ENCODE peak calls at places on chromosomes 1 and 21, in eight cellular contexts. Z, X, Y, N, H, G, T and P are unnamed samples.

GRCh38 chr1:175637917-175638316 is 105.5 kb downstream of the TNR start:
- DNase-seq in Z (no peak), X (no peak), Y (no peak), N (no peak), H (no peak), G (no peak), T (no peak), P (no peak)

GRCh38 chr1:94013331-94013925 is 104.2 kb upstream of the GCLM start:
- DNase-seq in Z (no peak), X (no peak), Y (no peak), N (no peak), H (no peak), G (no peak), T (no peak), P (no peak)

GRCh38 chr1:163337631-163338030 is 15.9 kb downstream of the NUF2 start:
- DNase-seq in Z (no peak), X (no peak), Y (no peak), N (no peak), H (no peak), G (no peak), T (no peak), P (no peak)

GRCh38 chr1:225709101-225709500 is 56.2 kb upstream of the ENAH start:
- DNase-seq in Z (no peak), X (peak; percentile 87), Y (no peak), N (no peak), H (no peak), G (no peak), T (no peak), P (no peak)

GRCh38 chr1:187648091-187648490 is 819.3 kb downstream of the PLA2G4A start:
- DNase-seq in Z (no peak), X (peak; percentile 29), Y (no peak), N (no peak), H (no peak), G (no peak), T (no peak), P (no peak)

GRCh38 chr21:43603641-43604504 is 55.4 kb downstream of the HSF2BP start:
- DNase-seq in Z (no peak), X (no peak), Y (no peak), N (no peak), H (no peak), G (no peak), T (no peak), P (no peak)

GRCh38 chr1:163796394-163796821 is 474.7 kb downstream of the NUF2 start:
- DNase-seq in Z (peak; percentile 14), X (peak; percentile 74), Y (no peak), N (no peak), H (no peak), G (no peak), T (no peak), P (no peak)

GRCh38 chr1:231964241-231964640 is 337.7 kb downstream of the DISC1 start:
- DNase-seq in Z (no peak), X (no peak), Y (no peak), N (no peak), H (no peak), G (no peak), T (no peak), P (no peak)

GRCh38 chr1:19769211-19769932 is 30.3 kb downstream of the TMCO4 start:
- DNase-seq in Z (no peak), X (no peak), Y (no peak), N (no peak), H (no peak), G (no peak), T (no peak), P (no peak)

GRCh38 chr1:247576514-247576913 is 11.6 kb upstream of the OR2G2 start:
- DNase-seq in Z (no peak), X (peak; percentile 5), Y (no peak), N (no peak), H (no peak), G (no peak), T (peak; percentile 4), P (no peak)

GRCh38 chr1:177783052-177783451 is 186.8 kb downstream of the SEC16B start:
- DNase-seq in Z (no peak), X (no peak), Y (no peak), N (no peak), H (no peak), G (no peak), T (no peak), P (no peak)

GRCh38 chr1:24022611-24023359 is 42.7 kb upstream of the SRSF10 start:
- DNase-seq in Z (no peak), X (peak; percentile 79), Y (no peak), N (no peak), H (no peak), G (no peak), T (no peak), P (no peak)

GRCh38 chr1:24027838-24028468 is 47.8 kb upstream of the SRSF10 start:
- DNase-seq in Z (no peak), X (peak; percentile 61), Y (no peak), N (no peak), H (no peak), G (no peak), T (peak; percentile 48), P (no peak)
- TF ChIP-seq CTCF in Z (peak; percentile 27), X (peak; percentile 52), Y (peak; percentile 70), N (no peak), H (peak; percentile 34), G (peak; percentile 50), T (peak; percentile 70), P (peak; percentile 30)

DNA sequence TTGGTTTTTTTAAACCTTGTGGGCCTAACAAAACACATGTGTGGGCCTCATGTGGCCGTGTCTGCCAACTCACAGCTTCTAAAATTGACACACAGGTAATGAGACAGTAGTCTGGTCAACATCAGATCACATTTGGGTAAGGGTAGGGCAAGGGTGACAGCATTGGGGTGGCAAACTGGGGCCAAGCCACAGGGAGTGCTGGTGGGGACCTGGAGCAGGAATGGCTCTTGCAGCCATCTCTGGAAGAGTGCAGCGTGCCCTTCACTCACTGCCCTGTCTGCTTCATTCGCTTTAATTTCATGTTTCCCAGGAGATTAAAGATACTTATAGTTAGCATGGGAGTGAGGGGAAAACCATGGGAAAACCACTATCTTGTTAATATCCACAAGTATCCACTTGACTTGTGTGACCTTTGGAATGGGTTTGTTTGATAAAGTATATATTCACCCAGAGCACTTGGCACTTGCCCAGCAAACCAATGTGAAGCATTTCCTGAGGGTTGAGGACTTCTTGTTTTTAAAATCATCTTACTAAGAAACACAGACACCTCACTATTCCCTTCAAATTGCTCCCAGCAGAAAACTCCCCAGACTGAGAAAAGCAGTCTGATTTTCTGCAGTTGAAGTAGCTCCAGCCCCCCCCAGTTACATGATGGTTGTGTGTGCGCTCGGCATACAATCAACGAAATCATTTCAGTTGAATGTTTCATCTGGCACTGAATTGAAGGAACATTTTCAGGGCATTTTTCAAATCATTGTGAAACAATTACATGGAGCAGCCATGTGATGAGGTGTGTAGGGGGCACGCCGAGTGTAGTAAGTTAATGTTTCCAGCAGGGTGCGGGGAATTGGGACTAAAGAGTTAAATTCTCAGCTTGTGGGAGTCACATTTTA is 175.7 kb downstream of the VPS13D start:
- DNase-seq in Z (no peak), X (no peak), Y (no peak), N (peak; percentile 33), H (no peak), G (no peak), T (peak; percentile 89), P (no peak)
- TF ChIP-seq CTCF in Z (no peak), X (no peak), Y (peak; percentile 17), N (no peak), H (no peak), G (peak; percentile 6), T (peak; percentile 50), P (peak; percentile 19)

GRCh38 chr1:222124602-222125001 is 382.7 kb upstream of the DUSP10 start:
- DNase-seq in Z (no peak), X (peak; percentile 28), Y (no peak), N (no peak), H (no peak), G (no peak), T (no peak), P (no peak)
- TF ChIP-seq CTCF in Z (no peak), X (peak; percentile 57), Y (peak; percentile 24), N (no peak), H (no peak), G (peak; percentile 39), T (peak; percentile 16), P (no peak)

GRCh38 chr1:185438936-185439335 is 121.9 kb upstream of the IVNS1ABP start:
- DNase-seq in Z (no peak), X (no peak), Y (no peak), N (no peak), H (no peak), G (no peak), T (no peak), P (no peak)
- TF ChIP-seq CTCF in Z (no peak), X (no peak), Y (no peak), N (no peak), H (no peak), G (no peak), T (no peak), P (no peak)

DNA sequence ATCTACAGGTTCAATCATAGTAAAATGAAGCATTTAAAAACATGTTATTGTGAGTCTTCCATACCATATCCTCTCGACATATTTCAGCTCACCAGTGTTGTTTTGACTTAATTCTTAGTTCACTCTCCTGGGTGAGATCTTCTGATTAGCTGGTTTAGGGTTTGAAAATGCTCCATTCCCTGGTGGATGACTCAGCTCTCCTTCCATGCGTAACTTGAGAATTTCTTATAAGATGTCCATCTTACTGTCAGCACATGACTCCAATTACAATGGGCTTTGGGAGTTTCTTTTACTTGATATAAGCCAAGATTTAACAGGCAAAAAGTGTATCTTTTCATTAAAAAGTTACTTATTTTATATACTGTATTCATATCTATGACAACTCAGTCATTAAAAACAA is 476.5 kb downstream of the BRINP3 start:
- DNase-seq in Z (no peak), X (peak; percentile 13), Y (no peak), N (no peak), H (no peak), G (no peak), T (no peak), P (no peak)
- TF ChIP-seq CTCF in Z (no peak), X (no peak), Y (no peak), N (no peak), H (no peak), G (no peak), T (no peak), P (no peak)

GRCh38 chr21:30958737-30959136 is 77.4 kb upstream of the KRTAP11-1 start:
- DNase-seq in Z (no peak), X (no peak), Y (no peak), N (no peak), H (no peak), G (no peak), T (no peak), P (no peak)

GRCh38 chr21:30962013-30962412 is 76.3 kb downstream of the KRTAP19-8 start:
- DNase-seq in Z (no peak), X (no peak), Y (no peak), N (no peak), H (no peak), G (no peak), T (no peak), P (no peak)
- TF ChIP-seq CTCF in Z (no peak), X (no peak), Y (no peak), N (no peak), H (no peak), G (no peak), T (no peak), P (peak; percentile 32)

DNA sequence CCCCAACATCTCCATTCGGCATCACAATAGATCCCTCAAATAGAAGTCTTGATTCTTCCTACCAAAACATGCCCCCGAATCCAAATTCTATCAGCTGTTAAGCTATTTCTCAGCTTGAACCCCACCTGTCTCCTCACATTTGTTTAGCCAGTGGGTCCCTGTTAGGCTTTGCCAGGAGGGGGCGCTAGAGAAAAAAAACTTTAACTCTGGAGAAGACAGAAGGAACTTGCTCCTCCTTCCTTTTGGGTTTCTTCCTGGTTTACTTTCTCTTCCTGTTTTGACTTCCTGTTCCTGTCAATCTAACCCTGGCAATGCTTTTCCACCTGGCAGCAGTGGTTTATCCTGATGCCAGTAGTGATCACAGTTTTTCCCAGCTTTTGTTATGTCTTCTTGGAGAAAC is 95.6 kb upstream of the KCNK1 start:
- DNase-seq in Z (no peak), X (peak; percentile 53), Y (no peak), N (peak; percentile 42), H (no peak), G (no peak), T (peak; percentile 61), P (peak; percentile 46)
- TF ChIP-seq CTCF in Z (no peak), X (peak; percentile 63), Y (peak; percentile 13), N (no peak), H (no peak), G (peak; percentile 40), T (peak; percentile 42), P (peak; percentile 48)